ENCODE peak calls at places on chromosome 12, in nine cellular contexts. K is sigmoid colon, O is BJ, V is stomach, S is heart right ventricle, L is coronary artery, C is brain microvascular endothelial cell, N is AG04450, R is activated B cell treated with CpG ODN at 0.5 μM for 24 hours. A is an unnamed sample.

GRCh38 chr12:98446716-98447115 is 68.7 kb upstream of the TMPO start:
- DNase-seq in K (no peak), O (no peak), V (no peak), S (no peak), L (no peak), C (no peak), N (no peak), R (no peak), A (no peak)

GRCh38 chr12:100027671-100028070 is 42.9 kb upstream of the ANKS1B start:
- DNase-seq in K (no peak), O (no peak), V (no peak), S (no peak), L (no peak), C (no peak), N (no peak), R (no peak), A (no peak)

GRCh38 chr12:2054091-2055018 is 1.6 kb downstream of the CACNA1C start:
- DNase-seq in K (peak), O (no peak), V (no peak), S (no peak), L (no peak), C (no peak), N (no peak), R (no peak), A (no peak)

GRCh38 chr12:63132201-63132600 is 18.8 kb downstream of the AVPR1A start:
- DNase-seq in K (no peak), O (no peak), V (no peak), S (no peak), L (no peak), C (no peak), N (no peak), R (no peak), A (no peak)

GRCh38 chr12:107760207-107760816 is 625 bp downstream of the PRDM4 start:
- DNase-seq in K (peak), O (no peak), V (no peak), S (peak), L (peak), C (no peak), N (no peak), R (no peak), A (peak)

GRCh38 chr12:54195080-54195479 is 6.3 kb upstream of the SMUG1 start:
- DNase-seq in K (no peak), O (no peak), V (no peak), S (no peak), L (no peak), C (no peak), N (no peak), R (no peak), A (no peak)

GRCh38 chr12:27284751-27285150 is 40.7 kb downstream of the STK38L start:
- DNase-seq in K (no peak), O (peak), V (no peak), S (no peak), L (no peak), C (peak), N (no peak), R (no peak), A (no peak)

GRCh38 chr12:71158361-71158882 is 623 bp upstream of the TSPAN8 start:
- DNase-seq in K (no peak), O (no peak), V (no peak), S (no peak), L (no peak), C (no peak), N (no peak), R (no peak), A (no peak)

GRCh38 chr12:65306603-65307501 is 28.4 kb downstream of the MSRB3 start:
- DNase-seq in K (peak), O (no peak), V (no peak), S (peak), L (no peak), C (peak), N (peak), R (no peak), A (no peak)

GRCh38 chr12:119036878-119037493 is 55.6 kb downstream of the SRRM4 start:
- DNase-seq in K (no peak), O (no peak), V (peak), S (no peak), L (no peak), C (peak), N (no peak), R (no peak), A (no peak)

DNA sequence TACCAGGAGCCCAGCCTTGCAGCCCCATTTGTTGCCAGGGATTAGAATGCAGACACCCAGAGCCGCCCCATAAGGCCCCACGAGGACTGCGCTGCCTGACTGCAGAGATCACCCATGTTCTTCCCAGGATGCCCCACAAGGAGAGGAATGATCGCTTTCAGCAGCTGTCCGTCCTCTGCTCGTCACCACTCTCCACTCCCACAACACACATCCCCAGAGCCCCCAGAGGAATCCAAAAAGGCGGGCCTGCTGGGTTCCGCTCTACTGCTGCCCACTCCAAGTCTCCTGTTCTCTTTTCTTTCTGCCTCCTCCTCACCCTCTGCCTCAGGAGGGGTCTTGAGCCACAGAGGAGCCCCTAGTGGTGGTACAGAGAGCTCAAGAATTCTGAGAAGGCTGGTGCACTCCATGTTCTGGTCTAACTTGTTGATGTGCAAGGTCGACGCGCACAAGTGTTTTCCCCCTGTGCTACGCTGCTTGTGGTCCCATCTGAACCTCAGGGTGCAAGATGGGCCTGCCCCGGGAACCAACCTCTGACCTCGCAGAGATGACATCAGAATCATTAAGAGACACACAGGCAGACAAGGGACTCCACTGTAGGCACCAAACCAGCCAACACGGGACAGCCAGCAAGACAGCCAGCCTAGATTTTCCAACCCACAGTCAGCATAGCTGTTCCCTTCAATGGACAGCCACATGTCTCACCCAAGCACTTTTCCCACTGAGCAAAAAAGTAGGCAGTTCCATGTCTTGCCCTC is 30.0 kb downstream of the PXN start:
- DNase-seq in K (no peak), O (no peak), V (no peak), S (no peak), L (peak), C (no peak), N (no peak), R (no peak), A (no peak)
- TF ChIP-seq CTCF in K (no peak), O (peak), V (no peak), S (no peak), L (no peak), C (peak), N (peak), R (no peak), A (no peak)

GRCh38 chr12:19694627-19695026 is 255.3 kb downstream of the AEBP2 start:
- DNase-seq in K (no peak), O (no peak), V (no peak), S (no peak), L (no peak), C (no peak), N (no peak), R (no peak), A (no peak)
- TF ChIP-seq CTCF in K (no peak), O (no peak), V (no peak), S (no peak), L (no peak), C (no peak), N (no peak), R (no peak), A (no peak)

GRCh38 chr12:25764892-25765291 is 193.6 kb upstream of the RASSF8 start:
- DNase-seq in K (no peak), O (no peak), V (no peak), S (no peak), L (no peak), C (no peak), N (no peak), R (no peak), A (no peak)
- TF ChIP-seq CTCF in K (no peak), O (no peak), V (no peak), S (no peak), L (no peak), C (no peak), N (no peak), R (no peak), A (no peak)

GRCh38 chr12:104455594-104456416 is 943 bp upstream of the CHST11 start:
- DNase-seq in K (no peak), O (no peak), V (no peak), S (no peak), L (no peak), C (no peak), N (no peak), R (no peak), A (no peak)

GRCh38 chr12:104458645-104459555 is 2.2 kb downstream of the CHST11 start:
- DNase-seq in K (no peak), O (no peak), V (no peak), S (peak), L (no peak), C (no peak), N (no peak), R (peak), A (no peak)

GRCh38 chr12:104456417-104456949 is at the start of gene CHST11:
- DNase-seq in K (peak), O (peak), V (peak), S (peak), L (peak), C (peak), N (peak), R (peak), A (peak)

GRCh38 chr12:104457746-104458644 is 1.2 kb downstream of the CHST11 start:
- DNase-seq in K (peak), O (no peak), V (peak), S (peak), L (no peak), C (no peak), N (no peak), R (peak), A (no peak)

GRCh38 chr12:104456950-104457745 is 400 bp downstream of the CHST11 start:
- DNase-seq in K (peak), O (no peak), V (peak), S (peak), L (peak), C (peak), N (peak), R (peak), A (no peak)
- TF ChIP-seq CTCF in K (no peak), O (peak), V (peak), S (peak), L (no peak), C (peak), N (peak), R (no peak), A (peak)

DNA sequence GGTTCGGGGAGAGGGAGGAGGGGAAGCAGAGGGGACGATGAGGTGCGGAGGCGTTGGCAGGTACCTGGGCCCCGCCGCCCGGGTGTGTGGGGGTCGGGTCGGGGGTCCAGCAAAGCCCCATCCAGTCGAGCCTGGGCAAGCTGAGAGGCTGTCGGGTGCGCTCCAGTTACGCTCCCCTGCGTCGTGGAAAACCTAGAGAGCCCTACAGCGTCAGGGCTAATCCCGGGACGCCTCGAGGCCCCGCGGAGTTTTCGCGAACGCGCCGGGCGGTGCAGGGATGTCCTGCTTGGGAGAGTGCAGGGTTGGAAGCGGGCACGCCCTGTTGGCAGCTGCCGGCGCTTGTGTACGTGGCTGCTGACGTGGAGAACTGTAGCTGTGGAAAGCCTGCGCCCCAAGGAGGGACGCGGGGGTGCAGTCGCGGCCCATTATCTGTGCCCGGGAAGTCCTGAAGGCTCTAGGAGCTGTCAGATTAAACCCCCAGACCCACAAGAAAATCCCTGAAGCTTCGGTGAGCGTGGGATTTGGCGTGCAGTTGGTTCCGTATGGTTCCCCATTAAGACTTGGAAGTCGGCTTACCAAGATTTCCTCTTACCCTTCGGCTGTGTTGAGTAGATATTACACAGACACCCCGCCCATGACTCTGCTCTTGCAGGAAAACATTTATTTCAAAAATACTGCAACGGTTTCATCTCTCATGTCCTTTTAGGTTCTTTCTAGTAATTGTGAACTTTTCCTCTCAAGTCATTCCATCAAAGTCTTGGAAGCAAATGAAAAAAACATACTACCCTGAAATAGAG is 11.3 kb upstream of the SLC38A2 start:
- DNase-seq in K (peak), O (peak), V (peak), S (peak), L (peak), C (peak), N (peak), R (no peak), A (peak)
- TF ChIP-seq CTCF in K (no peak), O (no peak), V (no peak), S (no peak), L (no peak), C (peak), N (no peak), R (no peak), A (no peak)

A was measured in CD14-positive monocyte.